ENCODE peak calls at places on chromosomes 2 and 18, in five cellular contexts. One of them, this sample, is unnamed.

GRCh38 chr18:28073658-28074057 is 103.3 kb downstream of the CDH2 start:
- DNase-seq in WERI-Rb-1: no peak
- DNase-seq in WTC11: no peak
- DNase-seq in CD8-positive, alpha-beta T cell: no peak
- DNase-seq in activated T-helper 1 cell treated with anti-CD3 and anti-CD28 coated beads, Interleukin-2, amount 50 U/mL, for 16 hours: no peak
- DNase-seq in this sample: no peak

GRCh38 chr2:174625031-174625430 is 27.4 kb upstream of the WIPF1 start:
- DNase-seq in WERI-Rb-1: no peak
- DNase-seq in WTC11: no peak
- DNase-seq in CD8-positive, alpha-beta T cell: no peak
- DNase-seq in activated T-helper 1 cell treated with anti-CD3 and anti-CD28 coated beads, Interleukin-2, amount 50 U/mL, for 16 hours: no peak
- DNase-seq in this sample: no peak

GRCh38 chr2:68909793-68910674 is 38.8 kb upstream of the BMP10 start:
- DNase-seq in WERI-Rb-1: peak; percentile 75
- DNase-seq in WTC11: peak; percentile 80
- DNase-seq in CD8-positive, alpha-beta T cell: peak; percentile 62
- DNase-seq in activated T-helper 1 cell treated with anti-CD3 and anti-CD28 coated beads, Interleukin-2, amount 50 U/mL, for 16 hours: peak; percentile 36
- DNase-seq in this sample: peak; percentile 65

GRCh38 chr2:223786236-223786635 is 51.1 kb downstream of the AP1S3 start:
- DNase-seq in WERI-Rb-1: no peak
- DNase-seq in WTC11: no peak
- DNase-seq in CD8-positive, alpha-beta T cell: no peak
- DNase-seq in activated T-helper 1 cell treated with anti-CD3 and anti-CD28 coated beads, Interleukin-2, amount 50 U/mL, for 16 hours: no peak
- DNase-seq in this sample: no peak

GRCh38 chr2:45874324-45874723 is 222.8 kb downstream of the PRKCE start:
- DNase-seq in WERI-Rb-1: peak; percentile 62
- DNase-seq in WTC11: no peak
- DNase-seq in CD8-positive, alpha-beta T cell: no peak
- DNase-seq in activated T-helper 1 cell treated with anti-CD3 and anti-CD28 coated beads, Interleukin-2, amount 50 U/mL, for 16 hours: no peak
- DNase-seq in this sample: no peak

GRCh38 chr2:30321466-30321865 is 90.1 kb downstream of the LBH start:
- DNase-seq in WERI-Rb-1: no peak
- DNase-seq in WTC11: no peak
- DNase-seq in CD8-positive, alpha-beta T cell: no peak
- DNase-seq in activated T-helper 1 cell treated with anti-CD3 and anti-CD28 coated beads, Interleukin-2, amount 50 U/mL, for 16 hours: no peak
- DNase-seq in this sample: no peak

GRCh38 chr2:121071058-121071504 is 213.9 kb downstream of the TFCP2L1 start:
- DNase-seq in WERI-Rb-1: peak; percentile 72
- DNase-seq in WTC11: peak; percentile 92
- DNase-seq in CD8-positive, alpha-beta T cell: no peak
- DNase-seq in activated T-helper 1 cell treated with anti-CD3 and anti-CD28 coated beads, Interleukin-2, amount 50 U/mL, for 16 hours: no peak
- DNase-seq in this sample: peak; percentile 97

GRCh38 chr2:19682493-19682892 is 219.3 kb downstream of the TTC32 start:
- DNase-seq in WERI-Rb-1: no peak
- DNase-seq in WTC11: no peak
- DNase-seq in CD8-positive, alpha-beta T cell: no peak
- DNase-seq in activated T-helper 1 cell treated with anti-CD3 and anti-CD28 coated beads, Interleukin-2, amount 50 U/mL, for 16 hours: no peak
- DNase-seq in this sample: no peak

GRCh38 chr2:237432484-237433092 is 18.6 kb upstream of the COL6A3 start:
- DNase-seq in WERI-Rb-1: no peak
- DNase-seq in WTC11: no peak
- DNase-seq in CD8-positive, alpha-beta T cell: peak; percentile 78
- DNase-seq in activated T-helper 1 cell treated with anti-CD3 and anti-CD28 coated beads, Interleukin-2, amount 50 U/mL, for 16 hours: peak; percentile 53
- DNase-seq in this sample: peak; percentile 38

GRCh38 chr2:11863103-11863502 is 116.7 kb downstream of the LPIN1 start:
- DNase-seq in WERI-Rb-1: no peak
- DNase-seq in WTC11: no peak
- DNase-seq in CD8-positive, alpha-beta T cell: peak; percentile 9
- DNase-seq in activated T-helper 1 cell treated with anti-CD3 and anti-CD28 coated beads, Interleukin-2, amount 50 U/mL, for 16 hours: no peak
- DNase-seq in this sample: no peak

GRCh38 chr18:32446780-32447179 is 23.9 kb downstream of the GAREM1 start:
- DNase-seq in WERI-Rb-1: no peak
- DNase-seq in WTC11: no peak
- DNase-seq in CD8-positive, alpha-beta T cell: no peak
- DNase-seq in activated T-helper 1 cell treated with anti-CD3 and anti-CD28 coated beads, Interleukin-2, amount 50 U/mL, for 16 hours: no peak
- DNase-seq in this sample: no peak

GRCh38 chr2:192500550-192501200 is 305.9 kb upstream of the TMEFF2 start:
- DNase-seq in WERI-Rb-1: no peak
- DNase-seq in WTC11: no peak
- DNase-seq in CD8-positive, alpha-beta T cell: no peak
- DNase-seq in activated T-helper 1 cell treated with anti-CD3 and anti-CD28 coated beads, Interleukin-2, amount 50 U/mL, for 16 hours: no peak
- DNase-seq in this sample: no peak

GRCh38 chr2:122736279-122736678 is 980.8 kb downstream of the TSN start:
- DNase-seq in WERI-Rb-1: no peak
- DNase-seq in WTC11: no peak
- DNase-seq in CD8-positive, alpha-beta T cell: no peak
- DNase-seq in activated T-helper 1 cell treated with anti-CD3 and anti-CD28 coated beads, Interleukin-2, amount 50 U/mL, for 16 hours: no peak
- DNase-seq in this sample: no peak

GRCh38 chr2:178029342-178029741 is 43.2 kb downstream of the PDE11A start:
- DNase-seq in WERI-Rb-1: no peak
- DNase-seq in WTC11: no peak
- DNase-seq in CD8-positive, alpha-beta T cell: no peak
- DNase-seq in activated T-helper 1 cell treated with anti-CD3 and anti-CD28 coated beads, Interleukin-2, amount 50 U/mL, for 16 hours: no peak
- DNase-seq in this sample: no peak

GRCh38 chr2:201130524-201131186 is 14.7 kb downstream of the CFLAR start:
- DNase-seq in WERI-Rb-1: no peak
- DNase-seq in WTC11: no peak
- DNase-seq in CD8-positive, alpha-beta T cell: no peak
- DNase-seq in activated T-helper 1 cell treated with anti-CD3 and anti-CD28 coated beads, Interleukin-2, amount 50 U/mL, for 16 hours: no peak
- DNase-seq in this sample: no peak

GRCh38 chr18:555705-556402 is 24.3 kb upstream of the CETN1 start:
- DNase-seq in WERI-Rb-1: peak; percentile 31
- DNase-seq in WTC11: no peak
- DNase-seq in CD8-positive, alpha-beta T cell: no peak
- DNase-seq in activated T-helper 1 cell treated with anti-CD3 and anti-CD28 coated beads, Interleukin-2, amount 50 U/mL, for 16 hours: no peak
- DNase-seq in this sample: no peak

GRCh38 chr2:10255189-10256030 is 47.3 kb upstream of the HPCAL1 start:
- DNase-seq in WERI-Rb-1: no peak
- DNase-seq in WTC11: peak; percentile 4
- DNase-seq in CD8-positive, alpha-beta T cell: no peak
- DNase-seq in activated T-helper 1 cell treated with anti-CD3 and anti-CD28 coated beads, Interleukin-2, amount 50 U/mL, for 16 hours: no peak
- DNase-seq in this sample: peak; percentile 28

GRCh38 chr2:231187736-231188505 is 10.5 kb upstream of the ARMC9 start:
- DNase-seq in WERI-Rb-1: no peak
- DNase-seq in WTC11: no peak
- DNase-seq in CD8-positive, alpha-beta T cell: no peak
- DNase-seq in activated T-helper 1 cell treated with anti-CD3 and anti-CD28 coated beads, Interleukin-2, amount 50 U/mL, for 16 hours: no peak
- DNase-seq in this sample: no peak

GRCh38 chr2:42663828-42664227 is 95.4 kb downstream of the MTA3 start:
- DNase-seq in WERI-Rb-1: no peak
- DNase-seq in WTC11: no peak
- DNase-seq in CD8-positive, alpha-beta T cell: no peak
- DNase-seq in activated T-helper 1 cell treated with anti-CD3 and anti-CD28 coated beads, Interleukin-2, amount 50 U/mL, for 16 hours: no peak
- DNase-seq in this sample: no peak

GRCh38 chr2:43228782-43229659 is 2.6 kb upstream of the ZFP36L2 start:
- DNase-seq in WERI-Rb-1: no peak
- DNase-seq in WTC11: no peak
- DNase-seq in CD8-positive, alpha-beta T cell: no peak
- DNase-seq in activated T-helper 1 cell treated with anti-CD3 and anti-CD28 coated beads, Interleukin-2, amount 50 U/mL, for 16 hours: no peak
- DNase-seq in this sample: no peak

This sample was measured in H7.